ENCODE peak calls at places on chromosomes 1 and 21, in nine cellular contexts. M, Y, I, K, T, Z, A, Q and W are unnamed samples.

GRCh38 chr1:17588048-17588781 is 48.7 kb downstream of the ARHGEF10L start:
- DNase-seq in M (peak; percentile 70), Y (no peak), I (no peak), K (peak; percentile 71), T (peak; percentile 61), Z (peak; percentile 81), A (peak; percentile 85), Q (peak; percentile 72), W (no peak)

GRCh38 chr1:67773462-67773861 is 59.8 kb downstream of the GNG12 start:
- DNase-seq in M (no peak), Y (peak; percentile 15), I (no peak), K (no peak), T (no peak), Z (no peak), A (no peak), Q (no peak), W (no peak)

GRCh38 chr1:178055093-178055492 is 38.8 kb upstream of the RASAL2 start:
- DNase-seq in M (peak; percentile 48), Y (no peak), I (no peak), K (no peak), T (peak; percentile 58), Z (no peak), A (no peak), Q (peak; percentile 63), W (no peak)

GRCh38 chr1:54253480-54253879 is 53.5 kb downstream of the MRPL37 start:
- DNase-seq in M (peak; percentile 32), Y (peak; percentile 48), I (no peak), K (peak; percentile 97), T (no peak), Z (no peak), A (no peak), Q (peak; percentile 60), W (no peak)

GRCh38 chr1:220300442-220301121 is 28.3 kb upstream of the RAB3GAP2 start:
- DNase-seq in M (peak; percentile 84), Y (peak; percentile 95), I (no peak), K (peak; percentile 95), T (peak; percentile 59), Z (peak; percentile 23), A (peak; percentile 34), Q (peak; percentile 79), W (no peak)

GRCh38 chr1:164588388-164589341 is 29.7 kb downstream of the PBX1 start:
- DNase-seq in M (peak; percentile 75), Y (peak; percentile 77), I (no peak), K (peak; percentile 66), T (no peak), Z (no peak), A (no peak), Q (peak; percentile 75), W (no peak)

GRCh38 chr1:158002630-158003408 is 9.4 kb downstream of the KIRREL1 start:
- DNase-seq in M (no peak), Y (no peak), I (no peak), K (peak; percentile 74), T (no peak), Z (no peak), A (no peak), Q (no peak), W (no peak)

GRCh38 chr21:32515869-32516268 is 69.5 kb downstream of the TCP10L start:
- DNase-seq in M (no peak), Y (peak; percentile 34), I (no peak), K (peak; percentile 45), T (no peak), Z (no peak), A (no peak), Q (no peak), W (no peak)

GRCh38 chr1:213724640-213725536 is 262.9 kb upstream of the PROX1 start:
- DNase-seq in M (no peak), Y (peak; percentile 82), I (no peak), K (peak; percentile 43), T (peak; percentile 24), Z (peak; percentile 47), A (no peak), Q (no peak), W (no peak)

GRCh38 chr1:200217703-200218102 is 190.2 kb downstream of the NR5A2 start:
- DNase-seq in M (no peak), Y (no peak), I (no peak), K (no peak), T (no peak), Z (no peak), A (no peak), Q (no peak), W (no peak)

GRCh38 chr1:100360790-100361232 is 8.5 kb downstream of the CDC14A start:
- DNase-seq in M (peak; percentile 47), Y (peak; percentile 75), I (no peak), K (peak; percentile 40), T (peak; percentile 25), Z (no peak), A (peak; percentile 71), Q (peak; percentile 52), W (no peak)

GRCh38 chr1:213065800-213066199 is 14.8 kb downstream of the RPS6KC1 start:
- DNase-seq in M (no peak), Y (no peak), I (no peak), K (no peak), T (no peak), Z (no peak), A (no peak), Q (no peak), W (no peak)

GRCh38 chr1:201758508-201759050 is 70.4 kb upstream of the IPO9 start:
- DNase-seq in M (no peak), Y (no peak), I (no peak), K (no peak), T (no peak), Z (no peak), A (no peak), Q (no peak), W (no peak)

GRCh38 chr1:170483041-170483440 is 48.9 kb upstream of the GORAB start:
- DNase-seq in M (no peak), Y (no peak), I (no peak), K (peak; percentile 66), T (no peak), Z (no peak), A (no peak), Q (no peak), W (no peak)

GRCh38 chr21:15289246-15289645 is 224.4 kb upstream of the NRIP1 start:
- DNase-seq in M (no peak), Y (no peak), I (no peak), K (no peak), T (no peak), Z (no peak), A (no peak), Q (no peak), W (no peak)

GRCh38 chr1:59692591-59692990 is 122.2 kb upstream of the HOOK1 start:
- DNase-seq in M (no peak), Y (no peak), I (no peak), K (peak; percentile 98), T (no peak), Z (no peak), A (no peak), Q (no peak), W (no peak)

GRCh38 chr1:221169447-221169889 is 290.2 kb downstream of the HLX start:
- DNase-seq in M (no peak), Y (peak; percentile 49), I (no peak), K (peak; percentile 39), T (no peak), Z (no peak), A (no peak), Q (no peak), W (no peak)

DNA sequence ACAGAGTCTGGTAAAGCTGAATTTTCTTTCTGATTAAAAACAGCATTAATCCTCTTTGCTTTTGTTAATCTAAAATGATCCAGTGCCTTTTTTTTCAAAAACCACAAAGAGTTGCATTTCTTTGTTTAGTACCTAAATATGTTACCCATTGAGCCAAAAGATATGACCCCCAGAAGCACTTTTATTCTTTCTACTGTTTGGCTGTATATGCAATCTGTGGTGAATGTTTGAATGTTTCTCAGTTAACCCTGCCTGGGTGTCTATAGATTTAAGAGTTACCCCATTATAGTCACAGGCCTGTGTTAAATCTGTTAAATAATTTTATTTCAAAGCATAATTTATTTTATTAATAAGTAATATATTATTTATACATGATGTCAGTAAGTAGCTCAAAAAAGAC is 394.9 kb downstream of the PTPRC start:
- DNase-seq in M (no peak), Y (no peak), I (no peak), K (no peak), T (no peak), Z (no peak), A (no peak), Q (no peak), W (no peak)
- H3K9me3 ChIP-seq in M (no peaks in the 10 kb centered on the region), Y (no peaks in the 10 kb centered on the region), I (no peaks in the 10 kb centered on the region), K (no peaks in the 10 kb centered on the region), T (no peaks in the 10 kb centered on the region), Z (no peaks in the 10 kb centered on the region), A (peaks cover 6% of the 10 kb centered on the region), Q (no peaks in the 10 kb centered on the region), W (no peaks in the 10 kb centered on the region)

GRCh38 chr1:234340528-234340927 is 32.7 kb upstream of the COA6 start:
- DNase-seq in M (no peak), Y (no peak), I (no peak), K (no peak), T (no peak), Z (no peak), A (no peak), Q (no peak), W (no peak)
- H3K9me3 ChIP-seq in M (peaks cover 21% of the 10 kb centered on the region), Y (no peaks in the 10 kb centered on the region), I (no peaks in the 10 kb centered on the region), K (peaks cover 5% of the 10 kb centered on the region), T (peaks cover 11% of the 10 kb centered on the region), Z (peaks cover 5% of the 10 kb centered on the region), A (peaks cover 33% of the 10 kb centered on the region), Q (peaks cover 9% of the 10 kb centered on the region), W (peaks cover 7% of the 10 kb centered on the region)

GRCh38 chr1:185325413-185325812 is 8.4 kb upstream of the IVNS1ABP start:
- DNase-seq in M (no peak), Y (no peak), I (no peak), K (no peak), T (peak; percentile 60), Z (no peak), A (no peak), Q (no peak), W (no peak)

GRCh38 chr1:185328204-185328728 is 11.2 kb upstream of the IVNS1ABP start:
- DNase-seq in M (no peak), Y (no peak), I (no peak), K (no peak), T (no peak), Z (no peak), A (no peak), Q (no peak), W (no peak)

GRCh38 chr1:185319152-185319501 is 2.1 kb upstream of the IVNS1ABP start:
- DNase-seq in M (no peak), Y (no peak), I (no peak), K (no peak), T (no peak), Z (no peak), A (no peak), Q (no peak), W (no peak)

GRCh38 chr1:185318431-185319151 is 1.5 kb upstream of the IVNS1ABP start:
- DNase-seq in M (no peak), Y (no peak), I (no peak), K (no peak), T (no peak), Z (no peak), A (no peak), Q (no peak), W (no peak)

GRCh38 chr1:185324118-185324517 is 7.1 kb upstream of the IVNS1ABP start:
- DNase-seq in M (no peak), Y (no peak), I (no peak), K (no peak), T (no peak), Z (no peak), A (no peak), Q (no peak), W (no peak)
- H3K9me3 ChIP-seq in M (no peaks in the 10 kb centered on the region), Y (no peaks in the 10 kb centered on the region), I (no peaks in the 10 kb centered on the region), K (no peaks in the 10 kb centered on the region), T (no peaks in the 10 kb centered on the region), Z (no peaks in the 10 kb centered on the region), A (no peaks in the 10 kb centered on the region), Q (no peaks in the 10 kb centered on the region), W (no peaks in the 10 kb centered on the region)

GRCh38 chr21:38948981-38949380 is 143.3 kb downstream of the ETS2 start:
- DNase-seq in M (no peak), Y (no peak), I (no peak), K (peak; percentile 35), T (no peak), Z (no peak), A (no peak), Q (peak; percentile 11), W (no peak)
- H3K9me3 ChIP-seq in M (no peaks in the 10 kb centered on the region), Y (no peaks in the 10 kb centered on the region), I (no peaks in the 10 kb centered on the region), K (no peaks in the 10 kb centered on the region), T (no peaks in the 10 kb centered on the region), Z (no peaks in the 10 kb centered on the region), A (no peaks in the 10 kb centered on the region), Q (no peaks in the 10 kb centered on the region), W (no peaks in the 10 kb centered on the region)